ENCODE peak calls at places on chromosomes 6 and 20, in seven cellular contexts. W is endothelial cell of umbilical vein; H is effector memory CD4-positive, alpha-beta T cell; V is psoas muscle; P is lung; B is breast epithelium; S is fibroblast of lung. O is an unnamed sample.

GRCh38 chr6:107116328-107116892 is 1.1 kb upstream of the BEND3 start:
- DNase-seq in W (peak; percentile 50), H (no peak), V (peak; percentile 25), P (peak; percentile 34), B (no peak), S (no peak), O (peak; percentile 20)

GRCh38 chr20:60117040-60117439 is 158.8 kb downstream of the CDH26 start:
- DNase-seq in W (no peak), H (no peak), V (no peak), P (no peak), B (no peak), S (no peak), O (no peak)

GRCh38 chr20:34578040-34578439 is 19.5 kb downstream of the MAP1LC3A start:
- DNase-seq in W (no peak), H (no peak), V (no peak), P (no peak), B (no peak), S (no peak), O (no peak)

GRCh38 chr6:139334791-139335446 is 39.5 kb downstream of the CITED2 start:
- DNase-seq in W (peak; percentile 22), H (no peak), V (no peak), P (no peak), B (no peak), S (peak; percentile 97), O (no peak)

GRCh38 chr6:39416728-39417127 is 94.2 kb upstream of the KCNK16 start:
- DNase-seq in W (no peak), H (no peak), V (peak; percentile 18), P (peak; percentile 17), B (peak; percentile 47), S (peak; percentile 80), O (no peak)

GRCh38 chr6:152423216-152424103 is 213.7 kb downstream of the SYNE1 start:
- DNase-seq in W (no peak), H (no peak), V (no peak), P (no peak), B (no peak), S (no peak), O (no peak)

GRCh38 chr6:389622-390021 is 1.9 kb upstream of the IRF4 start:
- DNase-seq in W (no peak), H (no peak), V (no peak), P (no peak), B (no peak), S (no peak), O (no peak)

GRCh38 chr6:129774697-129775447 is 64.9 kb upstream of the ARHGAP18 start:
- DNase-seq in W (peak; percentile 76), H (peak; percentile 41), V (peak; percentile 58), P (peak; percentile 69), B (no peak), S (peak; percentile 73), O (peak; percentile 61)

DNA sequence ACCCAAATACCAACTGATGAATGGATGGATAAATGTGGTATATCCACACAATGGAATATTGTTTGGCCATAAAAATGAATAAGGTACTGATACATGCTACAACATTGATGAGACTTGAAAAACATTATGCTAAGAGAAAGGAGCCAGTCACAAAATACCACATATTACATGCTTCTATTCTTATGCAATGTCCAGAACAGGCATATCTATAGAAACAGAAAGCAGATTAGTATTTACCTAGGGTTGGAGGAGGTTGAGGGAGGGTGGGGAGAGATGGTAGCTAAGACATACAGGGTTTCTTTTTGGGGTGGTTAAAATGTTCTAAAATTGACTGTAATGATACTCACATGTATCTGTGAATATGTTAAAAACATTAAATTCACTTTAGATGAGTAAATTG is 24.8 kb upstream of the TBX18 start:
- DNase-seq in W (no peak), H (no peak), V (no peak), P (no peak), B (no peak), S (no peak), O (no peak)
- H3K4me1 ChIP-seq in W (peaks cover 21% of the 10 kb centered on the region), H (no peaks in the 10 kb centered on the region), V (no peaks in the 10 kb centered on the region), P (no peaks in the 10 kb centered on the region), B (no peaks in the 10 kb centered on the region), S (no peaks in the 10 kb centered on the region), O (peaks cover 9% of the 10 kb centered on the region)

GRCh38 chr6:55839080-55839479 is 36.3 kb downstream of the BMP5 start:
- DNase-seq in W (no peak), H (no peak), V (no peak), P (no peak), B (no peak), S (no peak), O (no peak)

GRCh38 chr6:55836481-55836880 is 38.9 kb downstream of the BMP5 start:
- DNase-seq in W (no peak), H (no peak), V (no peak), P (no peak), B (no peak), S (no peak), O (no peak)

GRCh38 chr6:55836945-55837344 is 38.4 kb downstream of the BMP5 start:
- DNase-seq in W (no peak), H (no peak), V (no peak), P (no peak), B (no peak), S (no peak), O (no peak)

DNA sequence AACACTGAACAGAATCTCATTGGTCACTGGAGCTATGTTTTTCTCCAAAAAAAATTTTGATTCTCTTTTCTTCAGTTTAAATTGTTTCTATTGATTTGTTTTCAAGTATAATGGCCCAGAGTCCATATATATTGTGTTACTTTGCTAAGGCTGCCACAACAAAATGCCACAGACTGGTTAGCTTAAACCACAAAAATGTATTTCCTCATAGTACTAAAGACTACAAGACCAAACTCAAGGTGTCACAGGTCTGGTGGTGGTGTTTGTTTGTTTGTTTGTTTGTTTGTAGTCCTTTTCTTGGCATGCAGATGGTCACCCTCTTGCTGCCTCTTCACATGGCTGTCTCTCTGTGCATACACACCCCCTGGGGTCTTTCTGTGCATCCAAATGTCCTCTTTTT is 34.0 kb downstream of the BMP5 start:
- DNase-seq in W (no peak), H (no peak), V (no peak), P (no peak), B (no peak), S (no peak), O (no peak)
- H3K4me3 ChIP-seq in W (no peak overlapping the region), H (no peak overlapping the region), V (no peak overlapping the region), P (no peak overlapping the region), B (no peak overlapping the region), S (no peak overlapping the region), O (no peak overlapping the region)

DNA sequence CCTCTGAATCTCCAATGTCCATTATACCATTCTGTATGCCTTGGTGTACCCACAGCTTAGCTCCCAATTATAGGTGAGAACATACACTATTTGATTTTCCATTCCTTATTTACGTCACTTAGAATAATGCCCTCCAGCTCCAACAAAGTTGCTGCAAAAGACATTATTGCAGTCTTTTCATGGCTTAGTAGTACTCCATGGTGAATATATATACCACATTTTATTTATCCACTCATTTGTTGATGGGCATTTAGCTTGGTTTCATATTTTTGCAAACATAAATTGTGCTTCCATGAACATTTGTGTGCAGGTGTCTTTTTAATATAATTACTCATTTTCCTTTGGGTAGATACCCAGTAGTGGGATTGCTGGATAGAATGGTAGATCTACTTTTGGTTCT is 374.1 kb upstream of the HTR1E start:
- DNase-seq in W (no peak), H (no peak), V (no peak), P (no peak), B (no peak), S (no peak), O (no peak)
- H3K4me1 ChIP-seq in W (no peaks in the 10 kb centered on the region), H (no peaks in the 10 kb centered on the region), V (no peaks in the 10 kb centered on the region), P (no peaks in the 10 kb centered on the region), B (no peaks in the 10 kb centered on the region), S (no peaks in the 10 kb centered on the region), O (no peaks in the 10 kb centered on the region)

GRCh38 chr6:29631209-29631810 is 1.7 kb downstream of the GABBR1 start:
- DNase-seq in W (no peak), H (no peak), V (no peak), P (no peak), B (peak; percentile 18), S (peak; percentile 41), O (no peak)
- H3K4me3 ChIP-seq in W (no peak overlapping the region), H (no peak overlapping the region), V (peak overlapping the region; percentile 72), P (no peak overlapping the region), B (peak overlapping the region; percentile 86), S (peak overlapping the region; percentile 69), O (no peak overlapping the region)

GRCh38 chr6:14634072-14634471 is 516.5 kb downstream of the CD83 start:
- DNase-seq in W (no peak), H (no peak), V (no peak), P (no peak), B (no peak), S (no peak), O (peak; percentile 24)

GRCh38 chr6:14633453-14633852 is 515.9 kb downstream of the CD83 start:
- DNase-seq in W (no peak), H (no peak), V (no peak), P (no peak), B (no peak), S (no peak), O (no peak)

GRCh38 chr6:14638562-14638931 is 521.0 kb downstream of the CD83 start:
- DNase-seq in W (no peak), H (no peak), V (no peak), P (no peak), B (no peak), S (no peak), O (no peak)

GRCh38 chr6:14635195-14635594 is 517.6 kb downstream of the CD83 start:
- DNase-seq in W (no peak), H (peak; percentile 38), V (no peak), P (no peak), B (no peak), S (no peak), O (peak; percentile 40)

GRCh38 chr6:14635933-14636599 is 518.5 kb downstream of the CD83 start:
- DNase-seq in W (no peak), H (no peak), V (no peak), P (no peak), B (no peak), S (no peak), O (peak; percentile 17)
- H3K4me1 ChIP-seq in W (no peaks in the 10 kb centered on the region), H (peaks cover 36% of the 10 kb centered on the region), V (peaks cover 27% of the 10 kb centered on the region), P (peaks cover 5% of the 10 kb centered on the region), B (peaks cover 5% of the 10 kb centered on the region), S (peaks cover 4% of the 10 kb centered on the region), O (peaks cover 25% of the 10 kb centered on the region)

GRCh38 chr20:63009988-63010769 is 3.4 kb upstream of the BHLHE23 start:
- DNase-seq in W (peak; percentile 12), H (peak; percentile 72), V (no peak), P (no peak), B (peak; percentile 39), S (peak; percentile 40), O (peak; percentile 99)
- H3K4me3 ChIP-seq in W (no peak overlapping the region), H (peak overlapping the region; percentile 35), V (peak overlapping the region; percentile 18), P (no peak overlapping the region), B (no peak overlapping the region), S (no peak overlapping the region), O (peak overlapping the region; percentile 64)

GRCh38 chr6:163691049-163691448 is 276.5 kb downstream of the QKI start:
- DNase-seq in W (no peak), H (no peak), V (no peak), P (no peak), B (no peak), S (no peak), O (no peak)

GRCh38 chr6:163694988-163695942 is 280.7 kb downstream of the QKI start:
- DNase-seq in W (no peak), H (no peak), V (no peak), P (no peak), B (no peak), S (no peak), O (no peak)
- H3K4me1 ChIP-seq in W (no peaks in the 10 kb centered on the region), H (no peaks in the 10 kb centered on the region), V (no peaks in the 10 kb centered on the region), P (no peaks in the 10 kb centered on the region), B (no peaks in the 10 kb centered on the region), S (no peaks in the 10 kb centered on the region), O (no peaks in the 10 kb centered on the region)